ENCODE peak calls at places on chromosomes 7 and 10, in eight cellular contexts. K, E, F, Y, O, I, A and J are unnamed samples.

GRCh38 chr10:127215882-127216281 is 19.5 kb upstream of the INSYN2A start:
- DNase-seq in K (no peak), E (no peak), F (no peak), Y (no peak), O (no peak), I (no peak), A (no peak), J (no peak)

GRCh38 chr7:50824882-50825281 is 42.2 kb upstream of the GRB10 start:
- DNase-seq in K (no peak), E (no peak), F (no peak), Y (no peak), O (no peak), I (no peak), A (no peak), J (peak)

GRCh38 chr7:1969459-1970284 is 263.1 kb downstream of the MAD1L1 start:
- DNase-seq in K (no peak), E (no peak), F (no peak), Y (no peak), O (no peak), I (no peak), A (no peak), J (no peak)

GRCh38 chr10:26946103-26946907 is 85.5 kb upstream of the ABI1 start:
- DNase-seq in K (no peak), E (no peak), F (no peak), Y (peak), O (no peak), I (no peak), A (no peak), J (peak)

GRCh38 chr10:56346845-56347415 is 14.1 kb downstream of the ZWINT start:
- DNase-seq in K (no peak), E (no peak), F (no peak), Y (no peak), O (no peak), I (peak), A (no peak), J (peak)

GRCh38 chr10:3054816-3055202 is 12.5 kb upstream of the PFKP start:
- DNase-seq in K (no peak), E (no peak), F (no peak), Y (no peak), O (no peak), I (no peak), A (no peak), J (no peak)

GRCh38 chr10:17472481-17473227 is 18.3 kb upstream of the ST8SIA6 start:
- DNase-seq in K (no peak), E (no peak), F (no peak), Y (no peak), O (no peak), I (no peak), A (no peak), J (no peak)

GRCh38 chr10:31345886-31346285 is 26.9 kb downstream of the ZEB1 start:
- DNase-seq in K (no peak), E (peak), F (no peak), Y (no peak), O (no peak), I (peak), A (no peak), J (no peak)

GRCh38 chr7:134639683-134640279 is 6.9 kb upstream of the BPGM start:
- DNase-seq in K (no peak), E (no peak), F (no peak), Y (no peak), O (no peak), I (no peak), A (no peak), J (no peak)

GRCh38 chr10:50310560-50311174 is 59.4 kb upstream of the ASAH2 start:
- DNase-seq in K (peak), E (no peak), F (no peak), Y (no peak), O (no peak), I (no peak), A (peak), J (peak)

DNA sequence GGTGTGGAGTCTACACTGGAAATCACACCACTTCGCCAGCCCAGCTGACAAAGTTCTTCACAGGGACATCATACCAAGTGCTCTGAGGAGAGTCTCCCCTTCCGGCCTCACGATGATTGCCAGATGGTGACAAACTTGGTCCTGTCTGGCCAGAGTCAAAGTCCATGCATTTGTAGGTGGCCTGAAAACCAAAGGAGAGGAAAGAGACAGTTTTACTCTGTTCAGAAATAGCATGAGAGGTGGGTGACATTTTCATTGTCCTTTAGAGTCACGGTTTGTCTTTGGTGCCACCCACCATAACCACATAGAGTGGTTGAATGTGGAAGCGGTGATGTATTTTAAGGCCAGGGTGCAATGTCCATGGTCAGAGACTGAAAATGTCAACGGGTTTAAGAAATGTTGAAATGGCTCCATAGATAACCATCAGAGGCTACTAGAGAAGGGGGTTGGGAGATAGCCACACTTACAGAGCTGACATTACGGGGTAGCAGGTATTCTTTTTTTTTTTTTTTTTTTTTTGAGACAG is 33.0 kb downstream of the BTBD16 start:
- DNase-seq in K (no peak), E (no peak), F (no peak), Y (no peak), O (no peak), I (no peak), A (no peak), J (no peak)
- TF ChIP-seq CTCF in K (no peak), E (no peak), F (no peak), Y (no peak), O (no peak), I (no peak), A (no peak), J (no peak)

GRCh38 chr10:11178606-11179221 is 161.0 kb downstream of the CELF2 start:
- DNase-seq in K (peak), E (no peak), F (no peak), Y (no peak), O (peak), I (peak), A (no peak), J (no peak)

GRCh38 chr10:11181996-11182395 is 164.3 kb downstream of the CELF2 start:
- DNase-seq in K (no peak), E (no peak), F (no peak), Y (no peak), O (peak), I (no peak), A (no peak), J (no peak)

GRCh38 chr10:11177926-11178453 is 160.3 kb downstream of the CELF2 start:
- DNase-seq in K (peak), E (no peak), F (no peak), Y (peak), O (peak), I (no peak), A (no peak), J (no peak)

GRCh38 chr10:11180228-11180627 is 162.6 kb downstream of the CELF2 start:
- DNase-seq in K (no peak), E (peak), F (no peak), Y (no peak), O (no peak), I (no peak), A (no peak), J (no peak)

DNA sequence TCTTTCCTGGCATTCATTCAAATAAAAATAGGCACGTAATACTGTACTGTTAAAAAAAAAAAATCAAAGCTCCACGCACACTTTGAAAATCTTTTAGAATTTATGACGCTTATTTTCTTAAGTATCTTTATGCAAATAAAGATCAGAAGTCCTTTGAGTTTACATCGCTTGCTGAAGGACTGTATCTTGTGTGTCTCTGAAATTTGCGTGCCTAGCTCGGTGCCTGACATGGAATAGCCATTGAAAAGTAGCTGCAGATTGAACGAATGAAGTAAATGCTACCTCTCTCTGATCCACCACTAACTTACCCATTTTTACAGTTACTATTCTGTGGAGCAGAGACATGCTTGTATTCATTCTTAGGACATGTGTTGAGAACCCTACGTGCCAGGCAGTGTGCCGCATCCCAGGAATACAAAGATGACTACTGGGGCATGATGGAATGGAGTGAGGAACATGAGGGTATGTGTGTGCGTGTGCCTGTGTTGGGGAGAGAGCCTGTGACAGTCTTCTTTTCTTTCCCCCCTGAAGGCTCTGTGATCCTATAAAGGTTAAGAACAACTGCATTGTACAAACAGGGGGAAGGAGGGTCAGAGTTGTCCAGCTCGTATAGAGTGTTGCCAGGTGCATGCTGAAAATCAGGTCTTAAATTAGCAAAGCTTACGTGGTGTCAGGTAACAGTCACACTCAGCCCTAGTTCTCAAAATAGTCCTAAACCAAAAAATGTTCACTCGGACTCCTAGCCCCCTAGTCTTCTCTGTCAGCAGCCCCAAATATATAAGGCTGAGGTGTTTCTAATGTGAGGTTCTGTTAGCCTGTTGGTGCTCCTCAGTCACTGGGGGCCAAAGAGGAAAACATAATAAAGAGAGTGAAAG is 161.8 kb downstream of the CELF2 start:
- DNase-seq in K (no peak), E (no peak), F (no peak), Y (no peak), O (no peak), I (no peak), A (no peak), J (no peak)
- H3K4me3 ChIP-seq in K (no peak), E (peak), F (no peak), Y (no peak), O (no peak), I (no peak), A (no peak), J (no peak)

GRCh38 chr10:79066460-79067240 is 2.1 kb upstream of the ZMIZ1 start:
- DNase-seq in K (peak), E (no peak), F (peak), Y (no peak), O (no peak), I (peak), A (peak), J (peak)

GRCh38 chr10:79068203-79068561 is 584 bp upstream of the ZMIZ1 start:
- DNase-seq in K (no peak), E (no peak), F (no peak), Y (peak), O (no peak), I (no peak), A (no peak), J (no peak)

GRCh38 chr10:79065853-79066252 is 2.9 kb upstream of the ZMIZ1 start:
- DNase-seq in K (no peak), E (no peak), F (no peak), Y (no peak), O (no peak), I (no peak), A (no peak), J (no peak)

GRCh38 chr10:79068562-79069324 is at the start of gene ZMIZ1:
- DNase-seq in K (peak), E (no peak), F (peak), Y (peak), O (peak), I (peak), A (peak), J (peak)

DNA sequence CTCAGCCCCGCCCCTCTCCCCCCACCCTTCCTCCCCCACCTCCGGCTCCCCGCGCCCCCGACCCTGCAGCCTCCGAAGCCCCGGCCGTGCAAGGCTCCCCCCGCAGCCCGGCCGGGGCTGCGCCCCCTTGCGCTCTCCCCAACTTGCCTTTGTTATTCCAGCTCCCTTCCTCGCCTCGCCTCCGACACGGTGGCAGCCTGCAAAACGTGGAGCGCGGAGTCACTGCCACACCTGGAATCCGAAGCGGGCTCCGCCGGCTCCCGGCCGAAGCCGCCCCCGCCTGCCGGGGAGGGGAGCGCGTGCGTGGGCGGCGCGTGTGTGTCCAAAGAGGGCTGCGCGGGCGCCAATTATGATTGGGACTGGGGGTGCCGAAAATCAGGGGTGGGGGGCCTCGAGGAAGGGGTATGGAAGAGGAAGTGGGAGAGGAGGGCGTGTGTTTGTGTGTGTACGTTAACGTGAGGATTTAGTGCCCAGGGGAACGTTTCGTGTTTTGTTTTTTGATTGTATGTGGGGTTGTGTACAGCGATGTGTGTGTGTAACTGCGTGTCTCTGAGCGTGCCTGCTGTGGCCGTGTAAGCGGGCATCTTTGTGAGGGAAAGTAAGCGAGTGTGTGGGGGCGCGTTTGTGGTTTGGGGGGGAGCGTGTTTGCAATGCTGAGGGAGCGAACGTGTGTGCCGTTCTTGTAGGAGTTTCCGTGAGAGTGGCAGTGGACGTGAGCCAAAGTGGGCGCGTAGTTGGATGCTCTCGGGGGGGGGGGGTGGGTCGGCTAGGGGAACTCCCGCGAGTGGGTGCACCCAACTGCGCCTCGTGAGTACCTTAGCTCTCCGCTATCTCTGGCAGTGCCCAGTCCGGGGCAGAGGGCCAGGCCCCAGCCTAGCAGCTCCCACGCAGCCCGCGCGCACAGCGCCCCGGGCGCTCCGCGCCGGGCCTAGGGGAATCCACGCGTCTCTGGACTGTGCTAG is 1.2 kb upstream of the ZMIZ1 start:
- DNase-seq in K (peak), E (peak), F (peak), Y (peak), O (peak), I (peak), A (peak), J (peak)
- TF ChIP-seq CTCF in K (no peak), E (no peak), F (no peak), Y (peak), O (peak), I (peak), A (no peak), J (no peak)

DNA sequence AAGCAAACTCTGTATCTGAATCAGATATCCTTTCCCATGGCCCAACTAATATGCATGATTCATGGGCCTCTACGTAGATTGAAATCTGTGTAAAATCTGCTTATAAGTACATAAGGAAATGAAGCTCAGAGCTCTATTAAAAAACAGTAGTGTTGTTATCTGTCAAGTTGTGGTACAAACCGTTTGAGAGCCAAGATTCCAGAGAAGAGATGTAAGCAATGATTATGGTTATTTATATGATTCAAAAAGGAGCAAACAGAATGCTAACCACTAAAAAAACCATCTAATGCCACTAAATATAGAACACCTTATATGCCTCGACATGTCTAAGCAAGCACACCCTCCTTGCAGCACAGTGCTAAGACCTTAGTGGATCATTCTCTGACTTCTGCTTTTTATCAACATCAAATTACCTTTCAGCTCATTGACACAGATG is 26.6 kb downstream of the RPP38 start:
- DNase-seq in K (no peak), E (no peak), F (no peak), Y (no peak), O (no peak), I (peak), A (no peak), J (peak)
- H3K4me3 ChIP-seq in K (no peak), E (no peak), F (no peak), Y (no peak), O (no peak), I (no peak), A (no peak), J (no peak)